ENCODE peak calls at places on chromosome 7, in seven cellular contexts. N is esophagus squamous epithelium, T is uterus, V is stomach, J is heart left ventricle, G is HepG2, Z is sigmoid colon. X is an unnamed sample.

GRCh38 chr7:78709658-78710057 is 743.8 kb downstream of the MAGI2 start:
- DNase-seq in N (no peak), T (no peak), V (no peak), J (no peak), G (peak; percentile 41), Z (no peak), X (no peak)

GRCh38 chr7:79789584-79790345 is 336.3 kb upstream of the MAGI2 start:
- DNase-seq in N (no peak), T (no peak), V (no peak), J (no peak), G (no peak), Z (no peak), X (no peak)

GRCh38 chr7:3065724-3066143 is 22.1 kb upstream of the CARD11 start:
- DNase-seq in N (no peak), T (no peak), V (peak; percentile 47), J (no peak), G (peak; percentile 11), Z (no peak), X (no peak)

GRCh38 chr7:101120315-101120714 is 6.6 kb upstream of the SERPINE1 start:
- DNase-seq in N (no peak), T (no peak), V (no peak), J (no peak), G (no peak), Z (no peak), X (no peak)

GRCh38 chr7:151494569-151495284 is 25.0 kb downstream of the RHEB start:
- DNase-seq in N (no peak), T (no peak), V (no peak), J (no peak), G (peak; percentile 28), Z (no peak), X (no peak)

GRCh38 chr7:88278881-88279280 is 27.8 kb downstream of the STEAP4 start:
- DNase-seq in N (no peak), T (no peak), V (no peak), J (no peak), G (no peak), Z (no peak), X (no peak)

GRCh38 chr7:40793132-40793531 is 658.3 kb downstream of the SUGCT start:
- DNase-seq in N (no peak), T (no peak), V (no peak), J (no peak), G (no peak), Z (no peak), X (no peak)

GRCh38 chr7:101882595-101883564 is 65.5 kb downstream of the CUX1 start:
- DNase-seq in N (no peak), T (peak; percentile 91), V (peak; percentile 88), J (peak; percentile 80), G (peak; percentile 99), Z (peak; percentile 97), X (peak; percentile 96)

GRCh38 chr7:51316262-51316665 is 345 bp downstream of the COBL start:
- DNase-seq in N (no peak), T (no peak), V (peak; percentile 65), J (no peak), G (no peak), Z (peak; percentile 69), X (no peak)

GRCh38 chr7:156167987-156168386 is 355.7 kb upstream of the SHH start:
- DNase-seq in N (no peak), T (no peak), V (no peak), J (no peak), G (no peak), Z (no peak), X (no peak)

GRCh38 chr7:157691521-157692155 is 354.8 kb downstream of the DNAJB6 start:
- DNase-seq in N (no peak), T (no peak), V (no peak), J (no peak), G (no peak), Z (peak; percentile 58), X (no peak)

GRCh38 chr7:117020605-117021002 is 67.3 kb downstream of the ST7 start:
- DNase-seq in N (no peak), T (no peak), V (no peak), J (no peak), G (no peak), Z (no peak), X (no peak)

GRCh38 chr7:34135924-34136323 is 230.6 kb downstream of the BMPER start:
- DNase-seq in N (no peak), T (no peak), V (no peak), J (no peak), G (no peak), Z (no peak), X (no peak)

GRCh38 chr7:21960922-21961321 is 15.2 kb upstream of the CDCA7L start:
- DNase-seq in N (no peak), T (no peak), V (no peak), J (no peak), G (no peak), Z (no peak), X (no peak)

GRCh38 chr7:81929386-81929785 is 159.5 kb upstream of the HGF start:
- DNase-seq in N (no peak), T (no peak), V (no peak), J (no peak), G (no peak), Z (no peak), X (no peak)

GRCh38 chr7:30460246-30460633 is 18.3 kb downstream of the NOD1 start:
- DNase-seq in N (no peak), T (peak; percentile 51), V (no peak), J (no peak), G (no peak), Z (no peak), X (no peak)

GRCh38 chr7:30466266-30466665 is 12.3 kb downstream of the NOD1 start:
- DNase-seq in N (no peak), T (no peak), V (no peak), J (no peak), G (no peak), Z (peak; percentile 30), X (peak; percentile 17)

GRCh38 chr7:30464231-30464660 is 14.3 kb downstream of the NOD1 start:
- DNase-seq in N (no peak), T (no peak), V (no peak), J (no peak), G (no peak), Z (peak; percentile 46), X (no peak)

GRCh38 chr7:30465342-30466170 is 13.0 kb downstream of the NOD1 start:
- DNase-seq in N (no peak), T (no peak), V (no peak), J (no peak), G (no peak), Z (peak; percentile 68), X (no peak)

GRCh38 chr7:30463400-30464145 is 15.0 kb downstream of the NOD1 start:
- DNase-seq in N (no peak), T (no peak), V (no peak), J (no peak), G (no peak), Z (peak; percentile 18), X (no peak)
- H3K4me1 ChIP-seq in N (peaks cover 4% of the 10 kb centered on the region), T (peaks cover 5% of the 10 kb centered on the region), V (peaks cover 15% of the 10 kb centered on the region), J (peaks cover 74% of the 10 kb centered on the region), G (peaks cover 24% of the 10 kb centered on the region), Z (peaks cover 60% of the 10 kb centered on the region), X (no peaks in the 10 kb centered on the region)

GRCh38 chr7:105530546-105530945 is 1.5 kb upstream of the RINT1 start:
- DNase-seq in N (no peak), T (no peak), V (no peak), J (no peak), G (no peak), Z (no peak), X (no peak)

GRCh38 chr7:105532709-105533460 is 884 bp downstream of the RINT1 start:
- DNase-seq in N (no peak), T (no peak), V (no peak), J (no peak), G (no peak), Z (no peak), X (no peak)

GRCh38 chr7:105530126-105530525 is 1.9 kb upstream of the RINT1 start:
- DNase-seq in N (no peak), T (no peak), V (no peak), J (no peak), G (no peak), Z (no peak), X (no peak)

DNA sequence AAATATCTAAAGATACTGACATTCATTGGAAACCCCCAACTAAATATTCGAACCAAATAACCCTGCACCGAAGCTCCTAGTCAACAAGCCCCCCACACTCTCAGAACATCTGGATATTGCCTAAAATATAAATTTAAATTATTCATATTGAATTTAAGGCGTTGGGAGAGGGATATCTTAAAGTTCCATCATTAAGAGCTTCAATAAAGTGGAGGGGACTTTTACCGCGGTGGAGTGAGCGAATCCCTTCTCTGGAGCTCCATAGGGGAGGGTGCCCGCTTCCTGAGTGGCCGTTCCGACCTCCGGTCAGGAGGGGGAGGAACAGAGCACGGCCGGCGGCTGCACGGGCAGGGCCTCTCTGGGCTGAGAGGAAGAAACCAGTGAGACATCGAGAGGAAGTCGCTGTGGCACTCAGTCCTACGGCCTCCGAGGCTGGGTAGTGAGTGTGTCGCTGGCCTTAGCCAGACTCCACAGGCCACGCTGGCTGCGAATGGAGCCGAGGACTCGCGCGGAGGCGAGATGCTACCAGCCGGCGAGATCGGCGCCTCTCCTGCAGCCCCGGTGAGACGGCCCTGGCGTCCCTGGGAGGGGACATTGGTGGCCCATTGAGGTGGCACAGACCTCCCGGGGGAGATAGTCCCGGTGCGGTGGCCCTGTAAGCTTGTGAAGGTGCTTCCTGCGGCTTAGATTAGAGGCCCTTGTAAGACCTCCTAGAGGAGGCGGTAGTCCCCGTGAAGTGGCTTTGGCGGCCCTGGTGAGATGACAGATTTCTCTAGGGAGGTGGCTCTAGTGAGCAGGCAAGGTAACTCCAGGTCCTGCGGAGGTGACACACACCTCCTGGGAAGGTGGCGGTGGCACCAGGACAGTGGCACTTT is at the start of gene RINT1:
- DNase-seq in N (peak; percentile 38), T (peak; percentile 89), V (peak; percentile 94), J (peak; percentile 91), G (peak; percentile 86), Z (peak; percentile 94), X (peak; percentile 89)
- TF ChIP-seq POLR2A in N (peak; percentile 81), T (peak; percentile 16), V (no peak), J (peak; percentile 69), G (peak; percentile 98), Z (peak; percentile 28), X (peak; percentile 92)

GRCh38 chr7:145065451-145065850 is 229.6 kb upstream of the TPK1 start:
- DNase-seq in N (no peak), T (no peak), V (no peak), J (no peak), G (no peak), Z (no peak), X (no peak)

GRCh38 chr7:145064114-145064513 is 228.3 kb upstream of the TPK1 start:
- DNase-seq in N (no peak), T (no peak), V (no peak), J (no peak), G (no peak), Z (no peak), X (no peak)
- H3K4me1 ChIP-seq in N (no peaks in the 10 kb centered on the region), T (no peaks in the 10 kb centered on the region), V (no peaks in the 10 kb centered on the region), J (no peaks in the 10 kb centered on the region), G (no peaks in the 10 kb centered on the region), Z (no peaks in the 10 kb centered on the region), X (no peaks in the 10 kb centered on the region)

DNA sequence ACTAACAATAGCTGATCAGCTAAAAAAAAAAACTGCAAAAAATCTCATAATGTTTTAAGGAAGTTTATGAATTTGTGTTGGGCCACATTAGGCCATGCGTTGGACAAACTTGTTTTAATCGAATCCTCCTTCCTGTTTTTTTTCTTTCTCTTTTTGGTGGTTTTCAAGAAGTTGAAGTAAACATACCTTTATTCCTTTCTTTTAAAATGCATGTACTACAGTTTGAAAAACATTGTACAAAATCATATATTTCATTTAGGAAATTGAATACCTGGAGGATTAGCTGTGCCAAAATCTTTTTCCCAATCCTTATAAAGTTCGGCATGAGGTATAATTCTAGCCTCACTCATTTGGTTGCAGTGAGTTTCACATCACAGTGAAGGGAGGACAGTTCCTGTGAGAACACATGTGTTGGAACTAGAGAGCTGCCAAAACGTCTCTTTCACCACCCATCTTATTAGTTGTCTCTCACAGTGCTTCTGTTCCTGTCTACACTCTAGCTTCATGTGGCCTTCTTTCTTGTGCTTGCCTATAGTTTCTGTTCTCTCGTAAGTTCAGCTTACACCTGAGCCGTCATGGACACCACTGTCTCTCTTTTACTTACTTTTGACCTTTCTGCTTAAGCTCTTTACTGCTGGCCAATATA is 37.7 kb downstream of the ZNRF2 start:
- DNase-seq in N (no peak), T (no peak), V (no peak), J (no peak), G (no peak), Z (no peak), X (no peak)
- TF ChIP-seq POLR2A in N (peak; percentile 29), T (peak; percentile 6), V (no peak), J (no peak), G (no peak), Z (no peak), X (no peak)

X was measured in adrenal gland.